ENCODE peak calls at places on chromosome 14, in five cellular contexts. T is lung, C is psoas muscle, L is astrocyte of the spinal cord, A is tibial nerve. Y is an unnamed sample.

GRCh38 chr14:42138406-42138805 is 531.7 kb downstream of the LRFN5 start:
- DNase-seq in T (no peak), C (no peak), L (no peak), A (no peak), Y (no peak)

GRCh38 chr14:104937694-104938365 is 13.2 kb downstream of the PLD4 start:
- DNase-seq in T (no peak), C (no peak), L (no peak), A (no peak), Y (no peak)

GRCh38 chr14:29518335-29518734 is 409.3 kb downstream of the PRKD1 start:
- DNase-seq in T (no peak), C (no peak), L (peak; percentile 19), A (no peak), Y (no peak)

GRCh38 chr14:78316058-78316457 is 145.9 kb downstream of the NRXN3 start:
- DNase-seq in T (no peak), C (no peak), L (no peak), A (no peak), Y (no peak)

GRCh38 chr14:43956741-43957140 is 550.3 kb downstream of the FSCB start:
- DNase-seq in T (no peak), C (no peak), L (no peak), A (no peak), Y (no peak)

GRCh38 chr14:96614528-96614927 is 112.3 kb downstream of the PAPOLA start:
- DNase-seq in T (no peak), C (no peak), L (no peak), A (no peak), Y (no peak)

GRCh38 chr14:74616507-74616906 is 4.5 kb upstream of the LTBP2 start:
- DNase-seq in T (no peak), C (no peak), L (peak; percentile 86), A (no peak), Y (peak; percentile 54)

GRCh38 chr14:101008196-101008595 is 104.7 kb upstream of the RTL1 start:
- DNase-seq in T (peak; percentile 20), C (no peak), L (no peak), A (no peak), Y (no peak)

GRCh38 chr14:61860294-61860918 is 98.2 kb downstream of the SNAPC1 start:
- DNase-seq in T (peak; percentile 48), C (no peak), L (peak; percentile 37), A (peak; percentile 47), Y (no peak)

GRCh38 chr14:95104911-95105310 is 52.4 kb downstream of the DICER1 start:
- DNase-seq in T (no peak), C (no peak), L (no peak), A (no peak), Y (no peak)

DNA sequence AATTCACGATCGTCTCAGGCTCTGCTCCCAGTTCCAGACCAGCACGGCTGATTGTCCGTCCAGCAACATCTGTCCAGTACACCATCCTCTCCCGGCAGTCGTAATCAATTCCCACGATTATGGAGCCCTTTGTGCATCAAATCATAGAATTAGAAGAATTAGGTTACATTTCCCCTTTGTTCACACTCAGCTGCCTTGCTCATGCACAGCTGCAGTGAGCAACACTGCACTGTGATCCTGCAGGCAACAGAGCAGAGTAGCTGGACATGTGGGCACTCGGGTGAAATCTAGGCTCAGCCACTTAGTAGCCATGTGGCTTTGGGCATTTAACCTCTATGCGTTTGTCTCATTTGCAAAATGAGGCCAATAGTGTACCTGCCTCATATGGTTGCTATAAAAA is 22.2 kb downstream of the RTRAF start:
- DNase-seq in T (no peak), C (no peak), L (no peak), A (no peak), Y (no peak)
- TF ChIP-seq CTCF in T (no peak), C (no peak), L (no peak), A (no peak), Y (no peak)

GRCh38 chr14:65373671-65374039 is 38.9 kb upstream of the FUT8 start:
- DNase-seq in T (no peak), C (no peak), L (no peak), A (no peak), Y (no peak)
- TF ChIP-seq CTCF in T (no peak), C (peak; percentile 48), L (no peak), A (no peak), Y (peak; percentile 43)

GRCh38 chr14:99393059-99393655 is 87.5 kb downstream of the SETD3 start:
- DNase-seq in T (no peak), C (no peak), L (no peak), A (no peak), Y (no peak)
- TF ChIP-seq CTCF in T (peak; percentile 33), C (peak; percentile 66), L (peak; percentile 90), A (peak; percentile 21), Y (peak; percentile 88)

DNA sequence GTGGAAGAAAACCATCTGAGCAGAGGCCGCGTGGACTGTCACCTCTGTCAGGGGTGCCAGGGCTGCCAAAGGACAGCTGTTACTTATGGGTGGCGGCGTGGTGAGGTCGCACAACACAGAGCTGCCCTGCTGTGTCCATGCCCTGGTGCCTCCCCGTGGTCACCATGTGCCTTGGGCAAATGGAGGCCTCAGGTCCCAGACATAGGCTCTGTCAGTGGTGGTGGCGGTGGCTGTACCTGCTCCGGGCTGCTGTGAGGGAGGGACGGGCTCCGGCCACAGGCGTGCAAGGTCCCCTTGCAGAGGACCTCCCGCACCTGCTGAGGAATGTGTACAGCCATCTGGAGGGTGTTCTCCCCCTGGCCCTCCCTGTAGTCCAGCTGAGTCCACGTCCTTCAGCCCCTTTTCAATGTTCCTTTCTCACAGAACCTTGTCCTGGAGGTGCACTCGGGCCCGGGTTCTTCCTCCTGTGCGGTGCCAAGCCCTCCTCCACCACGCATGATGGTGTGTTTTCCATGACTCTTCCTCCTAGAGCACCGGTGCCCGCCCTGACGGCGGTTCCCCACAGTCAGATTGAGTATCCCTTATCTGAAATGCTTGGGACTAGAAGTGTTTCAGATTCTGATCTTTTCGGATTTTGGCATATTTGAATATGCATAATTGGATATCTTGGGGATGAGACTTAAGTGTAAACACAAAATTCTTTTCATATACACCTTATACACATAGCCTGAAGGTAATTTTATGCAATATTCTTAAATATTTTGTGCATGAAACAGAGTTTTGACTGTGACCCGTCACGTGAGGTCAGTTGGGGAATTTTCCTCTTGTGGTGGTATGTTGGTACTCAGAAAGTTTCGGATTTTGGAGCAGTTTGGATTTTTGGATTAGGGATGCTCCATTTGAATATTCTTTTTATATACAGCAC is 49.8 kb downstream of the TRAF3 start:
- DNase-seq in T (no peak), C (no peak), L (no peak), A (no peak), Y (no peak)
- TF ChIP-seq CTCF in T (no peak), C (no peak), L (no peak), A (no peak), Y (no peak)

DNA sequence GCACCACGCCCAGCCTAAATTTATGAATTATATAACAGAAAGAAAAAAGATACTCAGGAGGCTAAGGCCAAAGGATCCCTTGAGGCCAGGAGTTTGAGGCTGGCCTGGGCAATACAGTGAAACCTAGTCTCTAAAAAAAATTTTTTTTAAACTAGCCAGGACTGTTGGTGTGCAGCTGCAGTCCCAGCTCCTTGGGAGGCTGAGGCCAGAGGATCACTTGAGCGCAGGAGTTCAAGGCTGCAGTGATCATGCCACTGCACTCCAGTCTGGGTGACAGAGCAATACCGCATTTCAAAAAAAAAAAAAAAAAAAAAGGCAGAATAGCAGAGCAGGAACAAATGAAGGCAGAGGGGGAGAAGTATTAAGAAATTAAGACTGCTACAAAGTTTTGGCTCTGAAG is 2.6 kb upstream of the PSMA6 start:
- DNase-seq in T (no peak), C (no peak), L (no peak), A (no peak), Y (no peak)
- TF ChIP-seq CTCF in T (no peak), C (no peak), L (no peak), A (no peak), Y (no peak)

GRCh38 chr14:90111895-90112534 is 50.2 kb downstream of the KCNK13 start:
- DNase-seq in T (no peak), C (no peak), L (peak; percentile 74), A (no peak), Y (peak; percentile 50)
- TF ChIP-seq CTCF in T (no peak), C (no peak), L (no peak), A (no peak), Y (no peak)

Y was measured in epithelial cell of proximal tubule.